ENCODE peak calls at places on chromosome 17, in five cellular contexts. D is cardiac muscle cell, W is islet precursor cell, C is uterus, J is T-helper 2 cell. B is an unnamed sample.

GRCh38 chr17:82241183-82241925 is 12.5 kb downstream of the SLC16A3 start:
- DNase-seq in D (peak; percentile 74), W (peak; percentile 67), C (peak; percentile 81), J (no peak), B (no peak)

GRCh38 chr17:57670769-57671545 is 74.1 kb downstream of the CCDC182 start:
- DNase-seq in D (no peak), W (peak; percentile 42), C (no peak), J (no peak), B (no peak)

GRCh38 chr17:40121191-40121885 is 433 bp upstream of the MSL1 start:
- DNase-seq in D (peak; percentile 70), W (peak; percentile 77), C (peak; percentile 65), J (no peak), B (no peak)

GRCh38 chr17:1011138-1011537 is 14.2 kb downstream of the TIMM22 start:
- DNase-seq in D (no peak), W (no peak), C (no peak), J (no peak), B (no peak)

GRCh38 chr17:79251824-79252223 is 177.2 kb downstream of the ENGASE start:
- DNase-seq in D (no peak), W (no peak), C (no peak), J (no peak), B (no peak)

GRCh38 chr17:43461185-43461584 is 22.6 kb upstream of the DHX8 start:
- DNase-seq in D (no peak), W (no peak), C (no peak), J (no peak), B (no peak)

GRCh38 chr17:10177131-10177920 is 21.1 kb downstream of the GAS7 start:
- DNase-seq in D (no peak), W (peak; percentile 86), C (no peak), J (no peak), B (no peak)

GRCh38 chr17:55426851-55427586 is 5.4 kb upstream of the MMD start:
- DNase-seq in D (peak; percentile 83), W (no peak), C (no peak), J (no peak), B (no peak)

GRCh38 chr17:56592487-56593072 is 919 bp upstream of the NOG start:
- DNase-seq in D (peak; percentile 49), W (peak; percentile 92), C (peak; percentile 18), J (peak; percentile 18), B (peak; percentile 40)

GRCh38 chr17:44170499-44171201 is at the start of gene ASB16:
- DNase-seq in D (no peak), W (peak; percentile 68), C (peak; percentile 41), J (no peak), B (no peak)